ENCODE peak calls at places on chromosomes 6 and 20, in nine cellular contexts. One of them, this sample, is unnamed.

GRCh38 chr6:3526962-3527796 is 70.3 kb upstream of the SLC22A23 start:
- DNase-seq in WTC11: no peak
- DNase-seq in CD4-positive, alpha-beta T cell: no peak
- DNase-seq in heart right ventricle: no peak
- DNase-seq in OCI-LY7: no peak
- DNase-seq in HFFc6: no peak
- DNase-seq in mesothelial cell of epicardium: no peak
- DNase-seq in fibroblast of mammary gland: peak
- DNase-seq in B cell: no peak
- DNase-seq in this sample: peak

GRCh38 chr20:38836991-38837390 is 31.5 kb downstream of the PPP1R16B start:
- DNase-seq in WTC11: no peak
- DNase-seq in CD4-positive, alpha-beta T cell: no peak
- DNase-seq in heart right ventricle: no peak
- DNase-seq in OCI-LY7: peak
- DNase-seq in HFFc6: no peak
- DNase-seq in mesothelial cell of epicardium: no peak
- DNase-seq in fibroblast of mammary gland: no peak
- DNase-seq in B cell: no peak
- DNase-seq in this sample: no peak

GRCh38 chr20:49575551-49576060 is 7.7 kb upstream of the PTGIS start:
- DNase-seq in WTC11: no peak
- DNase-seq in CD4-positive, alpha-beta T cell: no peak
- DNase-seq in heart right ventricle: no peak
- DNase-seq in OCI-LY7: no peak
- DNase-seq in HFFc6: no peak
- DNase-seq in mesothelial cell of epicardium: no peak
- DNase-seq in fibroblast of mammary gland: peak
- DNase-seq in B cell: no peak
- DNase-seq in this sample: peak

GRCh38 chr6:56863366-56863765 is 91.5 kb upstream of the BEND6 start:
- DNase-seq in WTC11: no peak
- DNase-seq in CD4-positive, alpha-beta T cell: no peak
- DNase-seq in heart right ventricle: no peak
- DNase-seq in OCI-LY7: no peak
- DNase-seq in HFFc6: no peak
- DNase-seq in mesothelial cell of epicardium: no peak
- DNase-seq in fibroblast of mammary gland: peak
- DNase-seq in B cell: no peak
- DNase-seq in this sample: peak

GRCh38 chr6:138287144-138287955 is 69.1 kb upstream of the PBOV1 start:
- DNase-seq in WTC11: peak
- DNase-seq in CD4-positive, alpha-beta T cell: no peak
- DNase-seq in heart right ventricle: no peak
- DNase-seq in OCI-LY7: peak
- DNase-seq in HFFc6: peak
- DNase-seq in mesothelial cell of epicardium: no peak
- DNase-seq in fibroblast of mammary gland: peak
- DNase-seq in B cell: peak
- DNase-seq in this sample: no peak

GRCh38 chr20:6560978-6561377 is 206.5 kb upstream of the BMP2 start:
- DNase-seq in WTC11: no peak
- DNase-seq in CD4-positive, alpha-beta T cell: no peak
- DNase-seq in heart right ventricle: no peak
- DNase-seq in OCI-LY7: no peak
- DNase-seq in HFFc6: no peak
- DNase-seq in mesothelial cell of epicardium: no peak
- DNase-seq in fibroblast of mammary gland: no peak
- DNase-seq in B cell: no peak
- DNase-seq in this sample: no peak

GRCh38 chr20:3818155-3819151 is 1.9 kb upstream of the AP5S1 start:
- DNase-seq in WTC11: peak
- DNase-seq in CD4-positive, alpha-beta T cell: no peak
- DNase-seq in heart right ventricle: peak
- DNase-seq in OCI-LY7: peak
- DNase-seq in HFFc6: peak
- DNase-seq in mesothelial cell of epicardium: no peak
- DNase-seq in fibroblast of mammary gland: peak
- DNase-seq in B cell: no peak
- DNase-seq in this sample: peak

GRCh38 chr6:167329014-167329413 is 4.1 kb downstream of the TTLL2 start:
- DNase-seq in WTC11: no peak
- DNase-seq in CD4-positive, alpha-beta T cell: no peak
- DNase-seq in heart right ventricle: no peak
- DNase-seq in OCI-LY7: no peak
- DNase-seq in HFFc6: no peak
- DNase-seq in mesothelial cell of epicardium: no peak
- DNase-seq in fibroblast of mammary gland: no peak
- DNase-seq in B cell: no peak
- DNase-seq in this sample: no peak

GRCh38 chr6:135038335-135038734 is 16.3 kb downstream of the HBS1L start:
- DNase-seq in WTC11: no peak
- DNase-seq in CD4-positive, alpha-beta T cell: no peak
- DNase-seq in heart right ventricle: no peak
- DNase-seq in OCI-LY7: no peak
- DNase-seq in HFFc6: no peak
- DNase-seq in mesothelial cell of epicardium: no peak
- DNase-seq in fibroblast of mammary gland: no peak
- DNase-seq in B cell: no peak
- DNase-seq in this sample: no peak

GRCh38 chr6:129184324-129184723 is 301.4 kb downstream of the LAMA2 start:
- DNase-seq in WTC11: no peak
- DNase-seq in CD4-positive, alpha-beta T cell: no peak
- DNase-seq in heart right ventricle: no peak
- DNase-seq in OCI-LY7: no peak
- DNase-seq in HFFc6: no peak
- DNase-seq in mesothelial cell of epicardium: no peak
- DNase-seq in fibroblast of mammary gland: no peak
- DNase-seq in B cell: no peak
- DNase-seq in this sample: no peak

GRCh38 chr6:145273136-145273535 is 462.2 kb downstream of the EPM2A start:
- DNase-seq in WTC11: no peak
- DNase-seq in CD4-positive, alpha-beta T cell: no peak
- DNase-seq in heart right ventricle: no peak
- DNase-seq in OCI-LY7: no peak
- DNase-seq in HFFc6: no peak
- DNase-seq in mesothelial cell of epicardium: no peak
- DNase-seq in fibroblast of mammary gland: no peak
- DNase-seq in B cell: no peak
- DNase-seq in this sample: no peak

GRCh38 chr20:8489094-8489883 is 357.2 kb downstream of the PLCB1 start:
- DNase-seq in WTC11: no peak
- DNase-seq in CD4-positive, alpha-beta T cell: no peak
- DNase-seq in heart right ventricle: peak
- DNase-seq in OCI-LY7: no peak
- DNase-seq in HFFc6: no peak
- DNase-seq in mesothelial cell of epicardium: no peak
- DNase-seq in fibroblast of mammary gland: no peak
- DNase-seq in B cell: no peak
- DNase-seq in this sample: no peak

GRCh38 chr6:44508646-44509045 is 121.1 kb downstream of the CDC5L start:
- DNase-seq in WTC11: no peak
- DNase-seq in CD4-positive, alpha-beta T cell: no peak
- DNase-seq in heart right ventricle: no peak
- DNase-seq in OCI-LY7: no peak
- DNase-seq in HFFc6: peak
- DNase-seq in mesothelial cell of epicardium: no peak
- DNase-seq in fibroblast of mammary gland: peak
- DNase-seq in B cell: no peak
- DNase-seq in this sample: peak

GRCh38 chr6:28719275-28719940 is 193.7 kb downstream of the GPX5 start:
- DNase-seq in WTC11: peak
- DNase-seq in CD4-positive, alpha-beta T cell: no peak
- DNase-seq in heart right ventricle: no peak
- DNase-seq in OCI-LY7: peak
- DNase-seq in HFFc6: peak
- DNase-seq in mesothelial cell of epicardium: no peak
- DNase-seq in fibroblast of mammary gland: peak
- DNase-seq in B cell: no peak
- DNase-seq in this sample: peak

GRCh38 chr6:168088161-168089106 is 9.4 kb upstream of the FRMD1 start:
- DNase-seq in WTC11: peak
- DNase-seq in CD4-positive, alpha-beta T cell: no peak
- DNase-seq in heart right ventricle: peak
- DNase-seq in OCI-LY7: no peak
- DNase-seq in HFFc6: peak
- DNase-seq in mesothelial cell of epicardium: peak
- DNase-seq in fibroblast of mammary gland: peak
- DNase-seq in B cell: no peak
- DNase-seq in this sample: peak

GRCh38 chr6:152087701-152088100 is 280.2 kb downstream of the ESR1 start:
- DNase-seq in WTC11: no peak
- DNase-seq in CD4-positive, alpha-beta T cell: no peak
- DNase-seq in heart right ventricle: no peak
- DNase-seq in OCI-LY7: no peak
- DNase-seq in HFFc6: no peak
- DNase-seq in mesothelial cell of epicardium: no peak
- DNase-seq in fibroblast of mammary gland: no peak
- DNase-seq in B cell: no peak
- DNase-seq in this sample: no peak

GRCh38 chr6:35185302-35185681 is 28.5 kb upstream of the SCUBE3 start:
- DNase-seq in WTC11: no peak
- DNase-seq in CD4-positive, alpha-beta T cell: no peak
- DNase-seq in heart right ventricle: peak
- DNase-seq in OCI-LY7: no peak
- DNase-seq in HFFc6: peak
- DNase-seq in mesothelial cell of epicardium: no peak
- DNase-seq in fibroblast of mammary gland: peak
- DNase-seq in B cell: no peak
- DNase-seq in this sample: peak

GRCh38 chr20:19903168-19903676 is 113.9 kb upstream of the NAA20 start:
- DNase-seq in WTC11: no peak
- DNase-seq in CD4-positive, alpha-beta T cell: no peak
- DNase-seq in heart right ventricle: peak
- DNase-seq in OCI-LY7: peak
- DNase-seq in HFFc6: no peak
- DNase-seq in mesothelial cell of epicardium: no peak
- DNase-seq in fibroblast of mammary gland: peak
- DNase-seq in B cell: peak
- DNase-seq in this sample: peak

GRCh38 chr6:26304213-26305096 is 60.5 kb upstream of the BTN3A2 start:
- DNase-seq in WTC11: peak
- DNase-seq in CD4-positive, alpha-beta T cell: no peak
- DNase-seq in heart right ventricle: peak
- DNase-seq in OCI-LY7: peak
- DNase-seq in HFFc6: peak
- DNase-seq in mesothelial cell of epicardium: no peak
- DNase-seq in fibroblast of mammary gland: peak
- DNase-seq in B cell: peak
- DNase-seq in this sample: peak

GRCh38 chr6:27777126-27777525 is 135.1 kb downstream of the OR2B2 start:
- DNase-seq in WTC11: no peak
- DNase-seq in CD4-positive, alpha-beta T cell: no peak
- DNase-seq in heart right ventricle: no peak
- DNase-seq in OCI-LY7: no peak
- DNase-seq in HFFc6: no peak
- DNase-seq in mesothelial cell of epicardium: no peak
- DNase-seq in fibroblast of mammary gland: no peak
- DNase-seq in B cell: no peak
- DNase-seq in this sample: no peak

DNA sequence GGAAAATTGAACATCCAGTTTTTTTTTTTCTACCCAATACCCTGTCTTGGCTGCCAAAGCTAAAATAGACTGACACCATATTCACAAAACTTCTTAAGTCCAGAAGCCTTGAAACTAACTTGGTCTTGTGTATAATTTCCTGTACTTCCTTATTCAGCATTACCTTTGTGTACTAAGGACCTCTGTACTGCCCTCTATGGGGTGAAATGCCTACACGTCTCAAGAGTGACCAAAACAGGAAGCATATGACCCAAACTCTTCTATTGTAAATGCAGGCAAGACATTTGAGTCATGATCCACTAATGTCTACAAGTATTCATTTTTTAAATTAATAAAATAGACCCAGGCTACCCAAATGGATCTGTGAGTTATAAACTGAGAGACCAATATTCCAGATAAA is 50.4 kb downstream of the HMGCLL1 start:
- DNase-seq in WTC11: no peak
- DNase-seq in CD4-positive, alpha-beta T cell: no peak
- DNase-seq in heart right ventricle: no peak
- DNase-seq in OCI-LY7: peak
- DNase-seq in HFFc6: peak
- DNase-seq in mesothelial cell of epicardium: no peak
- DNase-seq in fibroblast of mammary gland: peak
- DNase-seq in B cell: no peak
- DNase-seq in this sample: peak
- TF ChIP-seq CTCF in WTC11: no peak
- TF ChIP-seq CTCF in CD4-positive, alpha-beta T cell: no peak
- TF ChIP-seq CTCF in heart right ventricle: no peak
- TF ChIP-seq CTCF in OCI-LY7: peak
- TF ChIP-seq CTCF in HFFc6: peak
- TF ChIP-seq CTCF in mesothelial cell of epicardium: no peak
- TF ChIP-seq CTCF in fibroblast of mammary gland: peak
- TF ChIP-seq CTCF in B cell: no peak
- TF ChIP-seq CTCF in this sample: peak

GRCh38 chr6:133156689-133157088 is 84.5 kb upstream of the EYA4 start:
- DNase-seq in WTC11: no peak
- DNase-seq in CD4-positive, alpha-beta T cell: no peak
- DNase-seq in heart right ventricle: no peak
- DNase-seq in OCI-LY7: no peak
- DNase-seq in HFFc6: no peak
- DNase-seq in mesothelial cell of epicardium: no peak
- DNase-seq in fibroblast of mammary gland: no peak
- DNase-seq in B cell: no peak
- DNase-seq in this sample: no peak
- TF ChIP-seq CTCF in WTC11: no peak
- TF ChIP-seq CTCF in CD4-positive, alpha-beta T cell: no peak
- TF ChIP-seq CTCF in heart right ventricle: no peak
- TF ChIP-seq CTCF in OCI-LY7: no peak
- TF ChIP-seq CTCF in HFFc6: no peak
- TF ChIP-seq CTCF in mesothelial cell of epicardium: no peak
- TF ChIP-seq CTCF in fibroblast of mammary gland: no peak
- TF ChIP-seq CTCF in B cell: no peak
- TF ChIP-seq CTCF in this sample: no peak

GRCh38 chr6:37702314-37702713 is 4.6 kb upstream of the MDGA1 start:
- DNase-seq in WTC11: no peak
- DNase-seq in CD4-positive, alpha-beta T cell: no peak
- DNase-seq in heart right ventricle: no peak
- DNase-seq in OCI-LY7: no peak
- DNase-seq in HFFc6: no peak
- DNase-seq in mesothelial cell of epicardium: no peak
- DNase-seq in fibroblast of mammary gland: no peak
- DNase-seq in B cell: no peak
- DNase-seq in this sample: no peak
- TF ChIP-seq CTCF in WTC11: no peak
- TF ChIP-seq CTCF in CD4-positive, alpha-beta T cell: no peak
- TF ChIP-seq CTCF in heart right ventricle: no peak
- TF ChIP-seq CTCF in OCI-LY7: no peak
- TF ChIP-seq CTCF in HFFc6: peak
- TF ChIP-seq CTCF in mesothelial cell of epicardium: no peak
- TF ChIP-seq CTCF in fibroblast of mammary gland: peak
- TF ChIP-seq CTCF in B cell: no peak
- TF ChIP-seq CTCF in this sample: no peak

DNA sequence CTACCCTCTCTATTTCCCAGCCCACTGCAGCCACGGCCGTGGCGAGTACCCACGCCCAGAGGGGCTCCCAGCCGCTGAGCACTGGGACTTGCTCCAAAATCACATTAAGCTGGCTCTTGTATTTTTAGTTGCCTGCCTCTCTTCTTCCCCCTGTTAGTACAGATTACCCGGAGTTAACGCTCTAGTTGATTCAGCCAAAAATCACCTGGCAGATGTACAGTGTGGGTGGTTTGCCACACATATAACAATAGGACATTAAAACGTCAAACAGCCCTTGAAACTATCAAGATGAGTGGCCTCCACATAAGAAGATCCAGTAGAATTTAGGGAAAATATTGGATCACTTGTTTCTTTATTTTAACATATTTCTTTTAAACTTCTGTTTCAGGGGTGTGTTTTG is 268.8 kb upstream of the PRDM1 start:
- DNase-seq in WTC11: no peak
- DNase-seq in CD4-positive, alpha-beta T cell: no peak
- DNase-seq in heart right ventricle: no peak
- DNase-seq in OCI-LY7: no peak
- DNase-seq in HFFc6: no peak
- DNase-seq in mesothelial cell of epicardium: no peak
- DNase-seq in fibroblast of mammary gland: no peak
- DNase-seq in B cell: no peak
- DNase-seq in this sample: no peak
- TF ChIP-seq CTCF in WTC11: no peak
- TF ChIP-seq CTCF in CD4-positive, alpha-beta T cell: no peak
- TF ChIP-seq CTCF in heart right ventricle: no peak
- TF ChIP-seq CTCF in OCI-LY7: no peak
- TF ChIP-seq CTCF in HFFc6: no peak
- TF ChIP-seq CTCF in mesothelial cell of epicardium: no peak
- TF ChIP-seq CTCF in fibroblast of mammary gland: no peak
- TF ChIP-seq CTCF in B cell: no peak
- TF ChIP-seq CTCF in this sample: no peak